ENCODE peak calls at places on chromosomes 7 and 10, in five cellular contexts. R is activated T-cell treated with anti-CD3 and anti-CD28 coated beads, Interleukin-2, amount 50 U/mL, for 1 hour; Q is AML-193; C is cardiac septum; I is BE2C. W is an unnamed sample.

GRCh38 chr7:27185013-27185707 is at the start of gene HOXA11:
- DNase-seq in R (no peak), Q (no peak), C (peak; percentile 61), I (no peak), W (no peak)

GRCh38 chr7:24894670-24895221 is 85.2 kb downstream of the OSBPL3 start:
- DNase-seq in R (no peak), Q (no peak), C (no peak), I (peak; percentile 44), W (no peak)

GRCh38 chr7:125424721-125425120 is 495.1 kb upstream of the POT1 start:
- DNase-seq in R (no peak), Q (no peak), C (no peak), I (no peak), W (no peak)

GRCh38 chr10:104218751-104219150 is 13.4 kb downstream of the CFAP43 start:
- DNase-seq in R (no peak), Q (peak; percentile 69), C (no peak), I (no peak), W (no peak)

GRCh38 chr7:153657182-153657800 is 394.9 kb upstream of the DPP6 start:
- DNase-seq in R (no peak), Q (no peak), C (no peak), I (peak; percentile 40), W (no peak)

GRCh38 chr10:128124813-128125403 is 1.3 kb downstream of the MKI67 start:
- DNase-seq in R (no peak), Q (no peak), C (no peak), I (no peak), W (no peak)

GRCh38 chr10:1661861-1662260 is 75.5 kb downstream of the ADARB2 start:
- DNase-seq in R (no peak), Q (no peak), C (no peak), I (no peak), W (no peak)

GRCh38 chr7:110835209-110835608 is 255.7 kb upstream of the LRRN3 start:
- DNase-seq in R (no peak), Q (no peak), C (no peak), I (no peak), W (no peak)

GRCh38 chr10:85148693-85149640 is 820.6 kb downstream of the CCSER2 start:
- DNase-seq in R (no peak), Q (no peak), C (no peak), I (no peak), W (no peak)

GRCh38 chr7:108132551-108133265 is 2.5 kb upstream of the LAMB4 start:
- DNase-seq in R (no peak), Q (no peak), C (no peak), I (peak; percentile 27), W (no peak)

GRCh38 chr7:37031571-37032257 is 307.4 kb upstream of the AOAH start:
- DNase-seq in R (no peak), Q (no peak), C (peak; percentile 84), I (peak; percentile 34), W (peak; percentile 85)

GRCh38 chr10:128859738-128860386 is 607.2 kb upstream of the MGMT start:
- DNase-seq in R (no peak), Q (peak; percentile 31), C (no peak), I (peak; percentile 39), W (no peak)

GRCh38 chr10:87695074-87695473 is 35.4 kb downstream of the PAPSS2 start:
- DNase-seq in R (no peak), Q (no peak), C (no peak), I (no peak), W (no peak)

GRCh38 chr10:71136036-71136690 is 76.2 kb upstream of the UNC5B start:
- DNase-seq in R (no peak), Q (no peak), C (no peak), I (no peak), W (no peak)

GRCh38 chr7:157853076-157853788 is 516.4 kb downstream of the DNAJB6 start:
- DNase-seq in R (no peak), Q (no peak), C (no peak), I (no peak), W (no peak)

GRCh38 chr7:15839415-15840100 is 153.1 kb upstream of the MEOX2 start:
- DNase-seq in R (no peak), Q (no peak), C (peak; percentile 85), I (peak; percentile 62), W (peak; percentile 60)

GRCh38 chr10:131226831-131227740 is 84.4 kb downstream of the TCERG1L start:
- DNase-seq in R (no peak), Q (no peak), C (no peak), I (no peak), W (no peak)

GRCh38 chr7:128962837-128963236 is 25.1 kb downstream of the IRF5 start:
- DNase-seq in R (no peak), Q (no peak), C (no peak), I (no peak), W (no peak)